ENCODE peak calls at places on chromosomes 12 and 14, in ten cellular contexts. One of them, this sample, is unnamed.

GRCh38 chr12:10940389-10940788 is 1.3 kb upstream of the TAS2R14 start:
- DNase-seq in astrocyte of the hippocampus: peak
- DNase-seq in H54: peak
- DNase-seq in Right ventricle myocardium superior: no peak
- DNase-seq in left cardiac atrium: no peak
- DNase-seq in stimulated activated CD4-positive, alpha-beta T cell treated with anti-CD3 and anti-CD28 coated beads, TNF-alpha, amount 100 ng/mL, for 24 hours: no peak
- DNase-seq in stomach: no peak
- DNase-seq in LoVo: no peak
- DNase-seq in A172: peak
- DNase-seq in T-helper 1 cell: no peak
- DNase-seq in this sample: no peak

GRCh38 chr12:71057330-71057729 is 100.5 kb downstream of the TSPAN8 start:
- DNase-seq in astrocyte of the hippocampus: no peak
- DNase-seq in H54: no peak
- DNase-seq in Right ventricle myocardium superior: no peak
- DNase-seq in left cardiac atrium: no peak
- DNase-seq in stimulated activated CD4-positive, alpha-beta T cell treated with anti-CD3 and anti-CD28 coated beads, TNF-alpha, amount 100 ng/mL, for 24 hours: no peak
- DNase-seq in stomach: no peak
- DNase-seq in LoVo: no peak
- DNase-seq in A172: no peak
- DNase-seq in T-helper 1 cell: no peak
- DNase-seq in this sample: no peak

GRCh38 chr12:59619461-59620240 is 23.8 kb downstream of the SLC16A7 start:
- DNase-seq in astrocyte of the hippocampus: no peak
- DNase-seq in H54: no peak
- DNase-seq in Right ventricle myocardium superior: no peak
- DNase-seq in left cardiac atrium: no peak
- DNase-seq in stimulated activated CD4-positive, alpha-beta T cell treated with anti-CD3 and anti-CD28 coated beads, TNF-alpha, amount 100 ng/mL, for 24 hours: no peak
- DNase-seq in stomach: no peak
- DNase-seq in LoVo: no peak
- DNase-seq in A172: no peak
- DNase-seq in T-helper 1 cell: no peak
- DNase-seq in this sample: no peak

GRCh38 chr12:53214221-53214620 is 7.2 kb upstream of the ITGB7 start:
- DNase-seq in astrocyte of the hippocampus: no peak
- DNase-seq in H54: no peak
- DNase-seq in Right ventricle myocardium superior: no peak
- DNase-seq in left cardiac atrium: no peak
- DNase-seq in stimulated activated CD4-positive, alpha-beta T cell treated with anti-CD3 and anti-CD28 coated beads, TNF-alpha, amount 100 ng/mL, for 24 hours: no peak
- DNase-seq in stomach: no peak
- DNase-seq in LoVo: no peak
- DNase-seq in A172: no peak
- DNase-seq in T-helper 1 cell: no peak
- DNase-seq in this sample: no peak

GRCh38 chr12:96190403-96191170 is 3.6 kb upstream of the ELK3 start:
- DNase-seq in astrocyte of the hippocampus: peak
- DNase-seq in H54: no peak
- DNase-seq in Right ventricle myocardium superior: no peak
- DNase-seq in left cardiac atrium: no peak
- DNase-seq in stimulated activated CD4-positive, alpha-beta T cell treated with anti-CD3 and anti-CD28 coated beads, TNF-alpha, amount 100 ng/mL, for 24 hours: no peak
- DNase-seq in stomach: no peak
- DNase-seq in LoVo: no peak
- DNase-seq in A172: no peak
- DNase-seq in T-helper 1 cell: no peak
- DNase-seq in this sample: no peak

GRCh38 chr12:45223868-45224267 is 8.0 kb downstream of the ANO6 start:
- DNase-seq in astrocyte of the hippocampus: no peak
- DNase-seq in H54: no peak
- DNase-seq in Right ventricle myocardium superior: no peak
- DNase-seq in left cardiac atrium: no peak
- DNase-seq in stimulated activated CD4-positive, alpha-beta T cell treated with anti-CD3 and anti-CD28 coated beads, TNF-alpha, amount 100 ng/mL, for 24 hours: no peak
- DNase-seq in stomach: no peak
- DNase-seq in LoVo: no peak
- DNase-seq in A172: no peak
- DNase-seq in T-helper 1 cell: no peak
- DNase-seq in this sample: no peak

GRCh38 chr14:56474419-56475022 is 105.1 kb upstream of the TMEM260 start:
- DNase-seq in astrocyte of the hippocampus: peak
- DNase-seq in H54: no peak
- DNase-seq in Right ventricle myocardium superior: no peak
- DNase-seq in left cardiac atrium: no peak
- DNase-seq in stimulated activated CD4-positive, alpha-beta T cell treated with anti-CD3 and anti-CD28 coated beads, TNF-alpha, amount 100 ng/mL, for 24 hours: no peak
- DNase-seq in stomach: no peak
- DNase-seq in LoVo: peak
- DNase-seq in A172: peak
- DNase-seq in T-helper 1 cell: no peak
- DNase-seq in this sample: no peak

GRCh38 chr12:42589465-42590323 is at the start of gene PRICKLE1:
- DNase-seq in astrocyte of the hippocampus: peak
- DNase-seq in H54: peak
- DNase-seq in Right ventricle myocardium superior: peak
- DNase-seq in left cardiac atrium: peak
- DNase-seq in stimulated activated CD4-positive, alpha-beta T cell treated with anti-CD3 and anti-CD28 coated beads, TNF-alpha, amount 100 ng/mL, for 24 hours: peak
- DNase-seq in stomach: peak
- DNase-seq in LoVo: peak
- DNase-seq in A172: peak
- DNase-seq in T-helper 1 cell: no peak
- DNase-seq in this sample: peak

GRCh38 chr14:68253878-68254528 is 434.4 kb downstream of the RAD51B start:
- DNase-seq in astrocyte of the hippocampus: no peak
- DNase-seq in H54: no peak
- DNase-seq in Right ventricle myocardium superior: no peak
- DNase-seq in left cardiac atrium: no peak
- DNase-seq in stimulated activated CD4-positive, alpha-beta T cell treated with anti-CD3 and anti-CD28 coated beads, TNF-alpha, amount 100 ng/mL, for 24 hours: no peak
- DNase-seq in stomach: no peak
- DNase-seq in LoVo: no peak
- DNase-seq in A172: no peak
- DNase-seq in T-helper 1 cell: no peak
- DNase-seq in this sample: no peak

GRCh38 chr12:56346663-56347062 is 8.0 kb downstream of the IL23A start:
- DNase-seq in astrocyte of the hippocampus: no peak
- DNase-seq in H54: no peak
- DNase-seq in Right ventricle myocardium superior: no peak
- DNase-seq in left cardiac atrium: no peak
- DNase-seq in stimulated activated CD4-positive, alpha-beta T cell treated with anti-CD3 and anti-CD28 coated beads, TNF-alpha, amount 100 ng/mL, for 24 hours: peak
- DNase-seq in stomach: no peak
- DNase-seq in LoVo: no peak
- DNase-seq in A172: no peak
- DNase-seq in T-helper 1 cell: no peak
- DNase-seq in this sample: no peak

GRCh38 chr14:94779713-94780112 is 9.8 kb upstream of the GSC start:
- DNase-seq in astrocyte of the hippocampus: no peak
- DNase-seq in H54: no peak
- DNase-seq in Right ventricle myocardium superior: no peak
- DNase-seq in left cardiac atrium: no peak
- DNase-seq in stimulated activated CD4-positive, alpha-beta T cell treated with anti-CD3 and anti-CD28 coated beads, TNF-alpha, amount 100 ng/mL, for 24 hours: no peak
- DNase-seq in stomach: no peak
- DNase-seq in LoVo: no peak
- DNase-seq in A172: no peak
- DNase-seq in T-helper 1 cell: no peak
- DNase-seq in this sample: no peak

GRCh38 chr12:97024393-97024792 is 117.3 kb downstream of the NEDD1 start:
- DNase-seq in astrocyte of the hippocampus: no peak
- DNase-seq in H54: no peak
- DNase-seq in Right ventricle myocardium superior: no peak
- DNase-seq in left cardiac atrium: no peak
- DNase-seq in stimulated activated CD4-positive, alpha-beta T cell treated with anti-CD3 and anti-CD28 coated beads, TNF-alpha, amount 100 ng/mL, for 24 hours: no peak
- DNase-seq in stomach: no peak
- DNase-seq in LoVo: no peak
- DNase-seq in A172: no peak
- DNase-seq in T-helper 1 cell: no peak
- DNase-seq in this sample: no peak

GRCh38 chr12:100758083-100758482 is 36.5 kb upstream of the ANO4 start:
- DNase-seq in astrocyte of the hippocampus: no peak
- DNase-seq in H54: no peak
- DNase-seq in Right ventricle myocardium superior: no peak
- DNase-seq in left cardiac atrium: no peak
- DNase-seq in stimulated activated CD4-positive, alpha-beta T cell treated with anti-CD3 and anti-CD28 coated beads, TNF-alpha, amount 100 ng/mL, for 24 hours: no peak
- DNase-seq in stomach: no peak
- DNase-seq in LoVo: no peak
- DNase-seq in A172: no peak
- DNase-seq in T-helper 1 cell: no peak
- DNase-seq in this sample: no peak

GRCh38 chr14:91509083-91509877 is 830 bp downstream of the PPP4R3A start:
- DNase-seq in astrocyte of the hippocampus: peak
- DNase-seq in H54: no peak
- DNase-seq in Right ventricle myocardium superior: peak
- DNase-seq in left cardiac atrium: peak
- DNase-seq in stimulated activated CD4-positive, alpha-beta T cell treated with anti-CD3 and anti-CD28 coated beads, TNF-alpha, amount 100 ng/mL, for 24 hours: peak
- DNase-seq in stomach: peak
- DNase-seq in LoVo: peak
- DNase-seq in A172: no peak
- DNase-seq in T-helper 1 cell: peak
- DNase-seq in this sample: peak

GRCh38 chr12:124852329-124852831 is 11.3 kb downstream of the SCARB1 start:
- DNase-seq in astrocyte of the hippocampus: no peak
- DNase-seq in H54: no peak
- DNase-seq in Right ventricle myocardium superior: peak
- DNase-seq in left cardiac atrium: peak
- DNase-seq in stimulated activated CD4-positive, alpha-beta T cell treated with anti-CD3 and anti-CD28 coated beads, TNF-alpha, amount 100 ng/mL, for 24 hours: no peak
- DNase-seq in stomach: no peak
- DNase-seq in LoVo: peak
- DNase-seq in A172: no peak
- DNase-seq in T-helper 1 cell: no peak
- DNase-seq in this sample: no peak

GRCh38 chr14:99860219-99860618 is 67.0 kb downstream of the EML1 start:
- DNase-seq in astrocyte of the hippocampus: no peak
- DNase-seq in H54: no peak
- DNase-seq in Right ventricle myocardium superior: no peak
- DNase-seq in left cardiac atrium: no peak
- DNase-seq in stimulated activated CD4-positive, alpha-beta T cell treated with anti-CD3 and anti-CD28 coated beads, TNF-alpha, amount 100 ng/mL, for 24 hours: no peak
- DNase-seq in stomach: no peak
- DNase-seq in LoVo: no peak
- DNase-seq in A172: no peak
- DNase-seq in T-helper 1 cell: no peak
- DNase-seq in this sample: no peak

GRCh38 chr12:124094188-124094587 is 121.2 kb downstream of the ZNF664 start:
- DNase-seq in astrocyte of the hippocampus: no peak
- DNase-seq in H54: no peak
- DNase-seq in Right ventricle myocardium superior: no peak
- DNase-seq in left cardiac atrium: no peak
- DNase-seq in stimulated activated CD4-positive, alpha-beta T cell treated with anti-CD3 and anti-CD28 coated beads, TNF-alpha, amount 100 ng/mL, for 24 hours: no peak
- DNase-seq in stomach: no peak
- DNase-seq in LoVo: no peak
- DNase-seq in A172: no peak
- DNase-seq in T-helper 1 cell: no peak
- DNase-seq in this sample: no peak

GRCh38 chr12:12107678-12108077 is 36.9 kb downstream of the BCL2L14 start:
- DNase-seq in astrocyte of the hippocampus: no peak
- DNase-seq in H54: no peak
- DNase-seq in Right ventricle myocardium superior: no peak
- DNase-seq in left cardiac atrium: no peak
- DNase-seq in stimulated activated CD4-positive, alpha-beta T cell treated with anti-CD3 and anti-CD28 coated beads, TNF-alpha, amount 100 ng/mL, for 24 hours: no peak
- DNase-seq in stomach: no peak
- DNase-seq in LoVo: no peak
- DNase-seq in A172: no peak
- DNase-seq in T-helper 1 cell: no peak
- DNase-seq in this sample: no peak

This sample was measured in psoas muscle.